ENCODE peak calls at places on chromosomes 1 and 21, in four cellular contexts. B, U, F and P are unnamed samples.

GRCh38 chr1:89598450-89599331 is 34.2 kb upstream of the LRRC8C start:
- DNase-seq in B (no peak), U (no peak), F (no peak), P (peak; percentile 30)

GRCh38 chr1:52769346-52770033 is 43.2 kb downstream of the ZYG11B start:
- DNase-seq in B (no peak), U (no peak), F (no peak), P (no peak)

GRCh38 chr21:41098076-41098475 is 69.9 kb upstream of the BACE2 start:
- DNase-seq in B (no peak), U (no peak), F (no peak), P (no peak)

GRCh38 chr1:111813440-111814304 is 58.0 kb downstream of the DDX20 start:
- DNase-seq in B (peak; percentile 27), U (no peak), F (no peak), P (peak; percentile 23)

GRCh38 chr1:44717196-44717595 is 13.8 kb downstream of the RNU5D-1 start:
- DNase-seq in B (no peak), U (no peak), F (no peak), P (no peak)

GRCh38 chr1:116826818-116827606 is 72.8 kb downstream of the CD2 start:
- DNase-seq in B (no peak), U (no peak), F (no peak), P (peak; percentile 34)

GRCh38 chr1:206955476-206956312 is 9.4 kb upstream of the PIGR start:
- DNase-seq in B (no peak), U (no peak), F (no peak), P (peak; percentile 13)

GRCh38 chr1:54800041-54800898 is 853 bp downstream of the TTC22 start:
- DNase-seq in B (no peak), U (no peak), F (no peak), P (no peak)

GRCh38 chr1:113986802-113987201 is 7.5 kb downstream of the OLFML3 start:
- DNase-seq in B (no peak), U (no peak), F (no peak), P (no peak)

GRCh38 chr1:17768651-17769241 is 13.6 kb downstream of the ACTL8 start:
- DNase-seq in B (no peak), U (no peak), F (peak; percentile 63), P (no peak)

GRCh38 chr21:32978346-32979270 is 47.1 kb upstream of the OLIG2 start:
- DNase-seq in B (peak; percentile 66), U (no peak), F (no peak), P (no peak)

GRCh38 chr21:28473530-28474225 is 519.0 kb downstream of the LTN1 start:
- DNase-seq in B (no peak), U (no peak), F (no peak), P (no peak)

GRCh38 chr1:101022294-101022693 is 3.3 kb downstream of the DPH5 start:
- DNase-seq in B (no peak), U (no peak), F (no peak), P (peak; percentile 3)

GRCh38 chr21:44867999-44868700 is 5.3 kb downstream of the PTTG1IP start:
- DNase-seq in B (no peak), U (no peak), F (no peak), P (no peak)

GRCh38 chr1:192954705-192955265 is 104.4 kb downstream of the UCHL5 start:
- DNase-seq in B (no peak), U (no peak), F (no peak), P (no peak)

GRCh38 chr21:45178072-45178608 is 103.8 kb downstream of the ADARB1 start:
- DNase-seq in B (no peak), U (no peak), F (no peak), P (no peak)

GRCh38 chr21:38784458-38785266 is 21.1 kb upstream of the ETS2 start:
- DNase-seq in B (no peak), U (no peak), F (no peak), P (no peak)

GRCh38 chr1:84382127-84382526 is 16.2 kb upstream of the DNASE2B start:
- DNase-seq in B (no peak), U (no peak), F (no peak), P (no peak)

GRCh38 chr1:173702736-173703135 is 12.0 kb upstream of the KLHL20 start:
- DNase-seq in B (no peak), U (no peak), F (no peak), P (no peak)

GRCh38 chr1:210360852-210361477 is 32.3 kb downstream of the HHAT start:
- DNase-seq in B (no peak), U (no peak), F (no peak), P (no peak)

GRCh38 chr1:100566300-100566699 is 28.4 kb downstream of the GPR88 start:
- DNase-seq in B (no peak), U (no peak), F (no peak), P (no peak)

GRCh38 chr1:40546957-40547356 is 15.5 kb downstream of the ZNF684 start:
- DNase-seq in B (no peak), U (no peak), F (no peak), P (no peak)
- TF ChIP-seq POLR2A in B (no peak), U (no peak), F (no peak), P (no peak)

GRCh38 chr21:43332872-43333300 is 94.0 kb downstream of the SIK1 start:
- DNase-seq in B (peak; percentile 52), U (no peak), F (no peak), P (no peak)

GRCh38 chr21:43333301-43334062 is 93.4 kb downstream of the SIK1 start:
- DNase-seq in B (peak; percentile 85), U (no peak), F (no peak), P (no peak)

GRCh38 chr21:43335119-43335518 is 91.8 kb downstream of the SIK1 start:
- DNase-seq in B (no peak), U (no peak), F (no peak), P (no peak)

GRCh38 chr21:43332461-43332860 is 94.5 kb downstream of the SIK1 start:
- DNase-seq in B (no peak), U (no peak), F (no peak), P (no peak)

GRCh38 chr21:43334214-43334958 is 92.5 kb downstream of the SIK1 start:
- DNase-seq in B (no peak), U (no peak), F (no peak), P (no peak)
- TF ChIP-seq POLR2A in B (no peak), U (no peak), F (no peak), P (no peak)

DNA sequence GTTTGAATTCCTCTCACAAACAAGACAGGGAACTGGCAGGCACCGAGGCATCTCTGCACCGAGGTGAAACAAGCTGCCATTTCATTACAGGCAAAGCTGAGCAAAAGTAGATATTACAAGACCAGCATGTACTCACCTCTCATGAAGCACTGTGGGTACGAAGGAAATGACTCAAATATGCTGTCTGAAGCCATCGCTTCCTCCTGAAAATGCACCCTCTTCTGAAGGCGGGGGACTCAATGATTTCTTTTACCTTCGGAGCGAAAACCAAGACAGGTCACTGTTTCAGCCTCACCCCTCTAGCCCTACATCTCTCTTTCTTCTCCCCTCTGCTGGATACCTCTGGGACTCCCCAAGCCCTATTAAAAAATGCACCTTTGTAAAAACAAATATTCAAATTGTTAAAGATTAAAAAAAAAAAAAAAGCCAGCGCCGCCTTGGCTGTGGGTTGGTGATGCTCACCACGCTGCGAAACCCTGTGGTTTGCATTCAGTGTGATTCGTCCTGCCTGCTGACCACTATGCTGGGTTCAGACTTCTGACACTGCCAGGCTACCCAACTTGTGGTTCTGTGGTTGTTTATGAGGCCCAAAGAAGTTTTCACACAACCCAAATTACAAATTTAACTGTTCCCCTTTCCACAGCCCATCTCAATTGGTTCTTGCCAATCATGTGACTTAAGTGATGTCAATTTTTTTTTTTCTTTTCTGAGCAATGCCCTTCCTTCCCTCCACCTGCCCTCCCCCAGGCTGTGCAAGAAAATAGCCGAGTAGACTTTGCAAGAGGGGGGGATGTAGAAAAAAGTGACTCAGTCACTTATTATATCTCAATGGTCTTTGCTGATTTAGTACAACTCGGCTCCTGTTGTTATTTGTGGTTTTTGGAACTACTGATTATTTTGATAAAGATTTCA is at the start of gene RUNX1:
- DNase-seq in B (no peak), U (no peak), F (no peak), P (peak; percentile 82)
- TF ChIP-seq POLR2A in B (no peak), U (no peak), F (no peak), P (peak; percentile 77)

GRCh38 chr1:22252902-22253790 is 110.2 kb upstream of the WNT4 start:
- DNase-seq in B (no peak), U (no peak), F (no peak), P (no peak)
- TF ChIP-seq POLR2A in B (no peak), U (no peak), F (no peak), P (no peak)

GRCh38 chr1:32684167-32684811 is 18.3 kb downstream of the SYNC start:
- DNase-seq in B (no peak), U (no peak), F (peak; percentile 68), P (no peak)
- TF ChIP-seq POLR2A in B (no peak), U (no peak), F (no peak), P (no peak)

DNA sequence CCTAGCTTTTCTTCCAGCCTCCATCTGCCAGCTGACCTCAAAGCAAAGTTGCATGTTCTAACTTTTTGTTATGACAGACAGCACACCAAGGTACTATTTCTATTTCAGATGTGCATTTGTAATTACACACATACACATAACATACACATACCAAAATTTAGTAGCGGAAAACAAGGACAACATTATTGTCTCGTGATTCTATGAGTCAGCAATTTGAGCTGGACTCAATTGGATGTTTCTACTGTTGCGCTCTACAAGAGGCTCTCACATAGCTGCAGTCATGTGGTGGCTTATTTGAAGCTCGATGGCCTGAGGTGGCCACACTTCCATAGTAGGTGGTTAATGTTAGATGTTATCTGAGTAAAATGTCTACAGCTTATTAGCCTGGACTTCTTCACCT is 1010.1 kb upstream of the B3GALT2 start:
- DNase-seq in B (no peak), U (no peak), F (no peak), P (no peak)
- TF ChIP-seq POLR2A in B (no peak), U (no peak), F (no peak), P (no peak)

DNA sequence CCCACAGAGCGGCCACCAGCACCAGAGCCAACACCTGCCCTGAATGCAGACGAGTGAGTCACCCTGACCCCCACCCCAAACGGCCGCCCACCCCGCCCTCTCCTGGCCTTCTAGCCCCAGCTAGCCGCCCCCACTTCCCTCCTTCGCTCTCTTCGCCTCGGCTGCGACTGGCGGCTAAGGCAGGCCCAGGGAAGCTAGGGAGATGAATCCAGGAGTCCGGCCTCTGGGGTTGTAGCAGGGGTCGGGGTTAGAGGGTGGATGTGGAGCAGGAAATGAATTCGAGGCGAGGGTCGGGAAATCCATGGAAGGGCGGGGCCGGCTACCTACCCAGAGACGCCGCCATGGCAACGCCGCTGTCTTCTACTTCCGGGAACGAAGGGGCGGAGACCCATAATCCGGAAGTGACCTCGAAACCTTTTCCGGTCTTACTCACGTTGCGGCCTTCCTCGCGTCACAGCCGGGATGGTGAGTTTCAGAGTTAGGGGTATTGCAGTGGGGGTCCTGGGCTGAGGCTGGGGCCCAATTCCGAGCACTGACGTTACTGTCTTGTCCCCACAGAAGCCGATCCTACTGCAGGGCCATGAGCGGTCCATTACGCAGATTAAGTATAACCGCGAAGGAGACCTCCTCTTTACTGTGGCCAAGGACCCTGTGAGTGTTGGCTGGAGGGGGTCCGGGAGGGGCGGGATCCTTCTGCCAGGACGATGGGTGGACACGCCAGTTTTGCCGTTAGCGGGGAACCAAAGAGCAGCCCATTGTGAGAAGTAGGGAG is at the start of the genes EIF3I and TMEM234:
- DNase-seq in B (peak; percentile 87), U (peak; percentile 93), F (peak; percentile 92), P (peak; percentile 95)
- TF ChIP-seq POLR2A in B (peak; percentile 62), U (no peak), F (peak; percentile 79), P (peak; percentile 90)